ENCODE peak calls at places on chromosomes 4 and X, in four cellular contexts. One of them, this sample, is unnamed.

GRCh38 chr4:107689912-107690587 is 30.0 kb downstream of the PAPSS1 start:
- DNase-seq in tibial artery: no peak
- DNase-seq in NCI-H2081: no peak
- DNase-seq in M059J: peak; percentile 84
- DNase-seq in this sample: no peak

GRCh38 chr4:113073614-113074013 is 24.2 kb downstream of the ANK2 start:
- DNase-seq in tibial artery: no peak
- DNase-seq in NCI-H2081: no peak
- DNase-seq in M059J: no peak
- DNase-seq in this sample: no peak

GRCh38 chrX:84064164-84064563 is 123.8 kb downstream of the RPS6KA6 start:
- DNase-seq in tibial artery: no peak
- DNase-seq in NCI-H2081: no peak
- DNase-seq in M059J: no peak
- DNase-seq in this sample: no peak

GRCh38 chrX:116930311-116930710 is 467.5 kb upstream of the CT83 start:
- DNase-seq in tibial artery: no peak
- DNase-seq in NCI-H2081: no peak
- DNase-seq in M059J: no peak
- DNase-seq in this sample: no peak

GRCh38 chr4:25011135-25011866 is 19.4 kb downstream of the LGI2 start:
- DNase-seq in tibial artery: no peak
- DNase-seq in NCI-H2081: peak; percentile 97
- DNase-seq in M059J: no peak
- DNase-seq in this sample: peak; percentile 96

GRCh38 chr4:185357220-185357619 is 38.5 kb downstream of the LRP2BP start:
- DNase-seq in tibial artery: no peak
- DNase-seq in NCI-H2081: no peak
- DNase-seq in M059J: peak; percentile 33
- DNase-seq in this sample: no peak

GRCh38 chr4:52298444-52298843 is 247.3 kb downstream of the SPATA18 start:
- DNase-seq in tibial artery: no peak
- DNase-seq in NCI-H2081: no peak
- DNase-seq in M059J: no peak
- DNase-seq in this sample: no peak

GRCh38 chrX:1442016-1442665 is 10.6 kb downstream of the ASMTL start:
- DNase-seq in tibial artery: no peak
- DNase-seq in NCI-H2081: no peak
- DNase-seq in M059J: no peak
- DNase-seq in this sample: no peak

GRCh38 chrX:94058728-94059382 is 384.8 kb downstream of the FAM133A start:
- DNase-seq in tibial artery: no peak
- DNase-seq in NCI-H2081: peak; percentile 57
- DNase-seq in M059J: peak; percentile 0
- DNase-seq in this sample: peak; percentile 13

GRCh38 chr4:186557486-186557885 is 2.1 kb upstream of the MTNR1A start:
- DNase-seq in tibial artery: no peak
- DNase-seq in NCI-H2081: no peak
- DNase-seq in M059J: peak; percentile 71
- DNase-seq in this sample: no peak

GRCh38 chrX:1072637-1073377 is 139.6 kb downstream of the CRLF2 start:
- DNase-seq in tibial artery: no peak
- DNase-seq in NCI-H2081: no peak
- DNase-seq in M059J: no peak
- DNase-seq in this sample: no peak

GRCh38 chr4:4890574-4891260 is 31.3 kb downstream of the MSX1 start:
- DNase-seq in tibial artery: no peak
- DNase-seq in NCI-H2081: no peak
- DNase-seq in M059J: no peak
- DNase-seq in this sample: no peak

GRCh38 chrX:9897761-9898161 is 69.4 kb upstream of the CLDN34 start:
- DNase-seq in tibial artery: no peak
- DNase-seq in NCI-H2081: no peak
- DNase-seq in M059J: peak; percentile 90
- DNase-seq in this sample: no peak